ENCODE peak calls at places on chromosomes 7 and 10, in seven cellular contexts. R is tibial artery, K is tibial nerve, V is esophagus muscularis mucosa, Y is pancreas, Q is neural progenitor cell, X is astrocyte. O is an unnamed sample.

GRCh38 chr7:47471358-47471703 is 110.6 kb downstream of the TNS3 start:
- DNase-seq in R (no peak), K (no peak), V (no peak), Y (no peak), Q (no peak), X (no peak), O (no peak)

GRCh38 chr10:62047960-62048383 is 146.5 kb downstream of the ARID5B start:
- DNase-seq in R (peak; percentile 48), K (peak; percentile 50), V (no peak), Y (no peak), Q (no peak), X (no peak), O (peak; percentile 44)

GRCh38 chr10:91987397-91988037 is 63.9 kb downstream of the BTAF1 start:
- DNase-seq in R (no peak), K (no peak), V (no peak), Y (no peak), Q (no peak), X (no peak), O (no peak)

GRCh38 chr10:94131885-94132284 is 138.2 kb downstream of the PLCE1 start:
- DNase-seq in R (no peak), K (no peak), V (no peak), Y (no peak), Q (no peak), X (peak; percentile 71), O (no peak)

GRCh38 chr7:122803323-122803722 is 82.9 kb downstream of the CADPS2 start:
- DNase-seq in R (no peak), K (no peak), V (no peak), Y (no peak), Q (peak; percentile 49), X (peak; percentile 16), O (no peak)

GRCh38 chr10:44715081-44715480 is 196.1 kb upstream of the TMEM72 start:
- DNase-seq in R (no peak), K (no peak), V (no peak), Y (no peak), Q (no peak), X (peak; percentile 95), O (no peak)

GRCh38 chr10:110775022-110775379 is 96.7 kb upstream of the PDCD4 start:
- DNase-seq in R (no peak), K (no peak), V (no peak), Y (no peak), Q (no peak), X (no peak), O (no peak)

GRCh38 chr10:97796651-97797050 is 24.9 kb upstream of the SFRP5 start:
- DNase-seq in R (no peak), K (no peak), V (no peak), Y (no peak), Q (no peak), X (no peak), O (no peak)

GRCh38 chr10:103781329-103782061 is 73.9 kb downstream of the SH3PXD2A start:
- DNase-seq in R (no peak), K (no peak), V (no peak), Y (no peak), Q (peak; percentile 33), X (peak; percentile 99), O (peak; percentile 67)
- TF ChIP-seq CTCF in R (no peak), K (no peak), V (no peak), Y (no peak), Q (peak; percentile 33), X (peak; percentile 66), O (peak; percentile 25)

GRCh38 chr10:33302188-33302829 is 32.2 kb downstream of the NRP1 start:
- DNase-seq in R (no peak), K (no peak), V (no peak), Y (no peak), Q (no peak), X (no peak), O (no peak)

GRCh38 chr10:33306126-33306525 is 28.3 kb downstream of the NRP1 start:
- DNase-seq in R (no peak), K (no peak), V (peak; percentile 68), Y (no peak), Q (peak; percentile 45), X (peak; percentile 58), O (no peak)

GRCh38 chr10:33306756-33307519 is 27.5 kb downstream of the NRP1 start:
- DNase-seq in R (no peak), K (no peak), V (no peak), Y (no peak), Q (no peak), X (peak; percentile 35), O (no peak)

GRCh38 chr10:33303988-33304387 is 30.5 kb downstream of the NRP1 start:
- DNase-seq in R (no peak), K (no peak), V (no peak), Y (no peak), Q (no peak), X (no peak), O (no peak)

GRCh38 chr10:33304553-33304952 is 29.9 kb downstream of the NRP1 start:
- DNase-seq in R (no peak), K (no peak), V (no peak), Y (no peak), Q (no peak), X (no peak), O (no peak)
- H3K4me1 ChIP-seq in R (peaks cover 4% of the 10 kb centered on the region), K (no peaks in the 10 kb centered on the region), V (peaks cover 73% of the 10 kb centered on the region), Y (no peaks in the 10 kb centered on the region), Q (peaks cover 9% of the 10 kb centered on the region), X (peaks cover 3% of the 10 kb centered on the region), O (peaks cover 20% of the 10 kb centered on the region)

GRCh38 chr7:101386558-101387199 is 24.0 kb downstream of the COL26A1 start:
- DNase-seq in R (no peak), K (no peak), V (no peak), Y (no peak), Q (peak; percentile 82), X (peak; percentile 11), O (no peak)
- TF ChIP-seq CTCF in R (no peak), K (no peak), V (no peak), Y (no peak), Q (no peak), X (no peak), O (no peak)

GRCh38 chr10:122224159-122224558 is 46.9 kb upstream of the BTBD16 start:
- DNase-seq in R (no peak), K (no peak), V (no peak), Y (no peak), Q (no peak), X (no peak), O (no peak)

GRCh38 chr10:122230222-122230621 is 40.9 kb upstream of the BTBD16 start:
- DNase-seq in R (no peak), K (no peak), V (no peak), Y (no peak), Q (no peak), X (no peak), O (no peak)

GRCh38 chr10:122229678-122230077 is 41.4 kb upstream of the BTBD16 start:
- DNase-seq in R (no peak), K (no peak), V (no peak), Y (no peak), Q (no peak), X (no peak), O (no peak)

GRCh38 chr10:122225324-122225723 is 45.8 kb upstream of the BTBD16 start:
- DNase-seq in R (no peak), K (no peak), V (no peak), Y (no peak), Q (no peak), X (no peak), O (no peak)

GRCh38 chr10:122227754-122228153 is 43.3 kb upstream of the BTBD16 start:
- DNase-seq in R (no peak), K (no peak), V (no peak), Y (no peak), Q (no peak), X (no peak), O (no peak)
- H3K4me1 ChIP-seq in R (no peaks in the 10 kb centered on the region), K (no peaks in the 10 kb centered on the region), V (peaks cover 6% of the 10 kb centered on the region), Y (no peaks in the 10 kb centered on the region), Q (no peaks in the 10 kb centered on the region), X (no peaks in the 10 kb centered on the region), O (no peaks in the 10 kb centered on the region)

GRCh38 chr7:99311702-99312101 is 14.0 kb upstream of the ARPC1A start:
- DNase-seq in R (no peak), K (no peak), V (no peak), Y (no peak), Q (no peak), X (no peak), O (no peak)
- TF ChIP-seq CTCF in R (no peak), K (no peak), V (no peak), Y (no peak), Q (no peak), X (no peak), O (no peak)

GRCh38 chr10:976316-976715 is 11.9 kb upstream of the GTPBP4 start:
- DNase-seq in R (no peak), K (no peak), V (no peak), Y (no peak), Q (no peak), X (no peak), O (no peak)

GRCh38 chr10:983951-984705 is 4.1 kb upstream of the GTPBP4 start:
- DNase-seq in R (no peak), K (no peak), V (no peak), Y (no peak), Q (no peak), X (peak; percentile 55), O (no peak)

GRCh38 chr10:978826-979421 is 9.3 kb upstream of the GTPBP4 start:
- DNase-seq in R (no peak), K (no peak), V (no peak), Y (no peak), Q (no peak), X (no peak), O (no peak)

GRCh38 chr10:983401-983800 is 4.8 kb upstream of the GTPBP4 start:
- DNase-seq in R (no peak), K (no peak), V (no peak), Y (no peak), Q (no peak), X (no peak), O (no peak)

GRCh38 chr10:980468-980867 is 7.8 kb upstream of the GTPBP4 start:
- DNase-seq in R (no peak), K (no peak), V (no peak), Y (no peak), Q (no peak), X (no peak), O (no peak)
- H3K4me1 ChIP-seq in R (no peaks in the 10 kb centered on the region), K (no peaks in the 10 kb centered on the region), V (no peaks in the 10 kb centered on the region), Y (no peaks in the 10 kb centered on the region), Q (no peaks in the 10 kb centered on the region), X (peaks cover under 1% of the 10 kb centered on the region), O (no peaks in the 10 kb centered on the region)

DNA sequence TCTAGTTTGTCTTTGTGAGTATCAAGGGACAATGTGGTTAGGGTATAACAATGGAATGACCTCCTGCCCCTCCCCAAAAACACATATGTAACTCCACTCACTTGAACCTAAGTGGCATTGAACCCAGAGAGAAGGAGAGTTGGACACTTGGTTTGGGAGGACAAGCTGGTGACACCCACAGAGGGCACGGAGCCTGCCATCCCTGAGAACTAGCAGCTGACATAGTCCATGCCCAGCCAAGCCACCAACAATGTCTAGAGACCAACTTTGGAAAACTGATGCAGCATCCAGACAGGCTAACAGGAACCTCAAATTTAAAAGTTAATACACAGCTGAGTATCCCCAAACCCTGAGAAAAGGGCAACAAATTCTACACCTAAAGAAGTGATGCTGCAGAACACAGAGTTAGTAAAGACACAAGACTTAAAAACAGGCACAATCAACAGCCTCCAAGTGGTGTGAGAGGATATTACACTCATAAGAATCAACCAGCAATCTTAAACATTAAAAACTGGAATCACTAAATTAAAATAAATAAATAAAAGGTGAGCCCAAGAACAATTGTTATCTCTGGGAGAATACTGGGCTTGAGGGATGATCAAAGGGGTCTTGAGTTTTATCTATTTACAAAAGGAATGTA is 27.2 kb downstream of the NUDCD3 start:
- DNase-seq in R (no peak), K (no peak), V (no peak), Y (no peak), Q (no peak), X (no peak), O (no peak)
- TF ChIP-seq CTCF in R (no peak), K (peak; percentile 10), V (no peak), Y (no peak), Q (peak; percentile 28), X (peak; percentile 41), O (no peak)